ENCODE peak calls at places on chromosomes 6 and 20, in five cellular contexts. U is CD8-positive, alpha-beta memory T cell; G is aorta; E is CD4-positive, alpha-beta memory T cell; M is H9. V is an unnamed sample.

GRCh38 chr6:70673601-70674000 is 5.9 kb downstream of the SMAP1 start:
- DNase-seq in M (no peak), U (no peak), E (no peak), G (no peak), V (no peak)

GRCh38 chr20:469746-470490 is 7.6 kb upstream of the TBC1D20 start:
- DNase-seq in U (no peak), G (no peak), E (no peak), M (no peak), V (no peak)

GRCh38 chr6:139290787-139291294 is 957 bp downstream of the TXLNB start:
- DNase-seq in M (no peak), E (peak; percentile 82), U (peak; percentile 3), G (no peak), V (peak; percentile 7)

GRCh38 chr6:111033628-111034289 is 51.9 kb downstream of the RPF2 start:
- DNase-seq in M (peak; percentile 63), E (no peak), U (no peak), G (no peak), V (no peak)

GRCh38 chr20:15875446-15875845 is 697.8 kb downstream of the KIF16B start:
- DNase-seq in M (no peak), E (no peak), G (no peak), U (no peak), V (no peak)

GRCh38 chr20:36644032-36644712 is 1.8 kb downstream of the SLA2 start:
- DNase-seq in G (peak; percentile 22), U (peak; percentile 51), E (peak; percentile 63), M (no peak), V (peak; percentile 44)

GRCh38 chr6:32825966-32826365 is 9.2 kb upstream of the HLA-DOB start:
- DNase-seq in E (no peak), G (no peak), U (no peak), M (no peak), V (no peak)

GRCh38 chr20:22004946-22005345 is 299.5 kb downstream of the PAX1 start:
- DNase-seq in E (no peak), G (no peak), U (no peak), M (no peak), V (no peak)

GRCh38 chr20:7935027-7935551 is 5.2 kb downstream of the HAO1 start:
- DNase-seq in E (no peak), U (no peak), G (no peak), M (no peak), V (no peak)

GRCh38 chr6:129146836-129147366 is 264.0 kb downstream of the LAMA2 start:
- DNase-seq in G (no peak), U (no peak), E (no peak), M (no peak), V (no peak)

GRCh38 chr6:53682654-53683053 is 17.1 kb upstream of the KLHL31 start:
- DNase-seq in E (no peak), U (no peak), G (no peak), M (no peak), V (no peak)

GRCh38 chr6:30767158-30767943 is 23.0 kb upstream of the IER3 start:
- DNase-seq in U (no peak), M (no peak), G (peak; percentile 12), E (no peak), V (no peak)

GRCh38 chr6:35048031-35048613 is 93.0 kb downstream of the TCP11 start:
- DNase-seq in G (no peak), U (no peak), M (peak; percentile 52), E (no peak), V (no peak)

GRCh38 chr6:83536034-83536646 is 23.8 kb downstream of the PRSS35 start:
- DNase-seq in E (peak; percentile 16), G (no peak), U (peak; percentile 42), M (peak; percentile 60), V (no peak)

GRCh38 chr6:56349196-56349595 is 101.8 kb upstream of the COL21A1 start:
- DNase-seq in E (no peak), U (no peak), M (no peak), G (no peak), V (no peak)

GRCh38 chr6:17167327-17167979 is 65.6 kb downstream of the STMND1 start:
- DNase-seq in M (peak; percentile 87), U (no peak), G (no peak), E (no peak), V (no peak)

GRCh38 chr20:11373391-11373790 is 544.3 kb upstream of the BTBD3 start:
- DNase-seq in G (no peak), E (no peak), U (no peak), M (no peak), V (no peak)

GRCh38 chr6:126664271-126664670 is 324.4 kb downstream of the CENPW start:
- DNase-seq in M (no peak), G (no peak), U (no peak), E (no peak), V (no peak)

GRCh38 chr20:55500130-55500529 is 505.2 kb downstream of the CBLN4 start:
- DNase-seq in E (no peak), U (no peak), G (no peak), M (no peak), V (no peak)

GRCh38 chr6:36677059-36677749 is 1.3 kb upstream of the CDKN1A start:
- DNase-seq in E (no peak), G (no peak), U (no peak), M (no peak), V (no peak)

GRCh38 chr6:45586216-45587171 is 208.8 kb upstream of the SUPT3H start:
- DNase-seq in G (no peak), U (peak; percentile 44), M (no peak), E (peak; percentile 91), V (peak; percentile 49)

GRCh38 chr6:166563200-166563599 is 23.3 kb downstream of the RAMACL start:
- DNase-seq in E (no peak), U (no peak), M (no peak), G (peak; percentile 73), V (no peak)

GRCh38 chr6:39189915-39190544 is 39.2 kb downstream of the KCNK5 start:
- DNase-seq in U (no peak), M (peak; percentile 87), E (no peak), G (peak; percentile 76), V (no peak)

GRCh38 chr6:156783958-156784357 is 6.8 kb downstream of the ARID1B start:
- DNase-seq in M (no peak), G (no peak), U (no peak), E (no peak), V (no peak)

GRCh38 chr6:103893082-103893481 is 966.6 kb downstream of the HACE1 start:
- DNase-seq in E (no peak), U (no peak), G (no peak), M (no peak), V (no peak)

GRCh38 chr6:48962041-48962440 is 501.0 kb downstream of the MMUT start:
- DNase-seq in M (no peak), E (no peak), G (no peak), U (no peak), V (no peak)

GRCh38 chr6:138957484-138957883 is 30.6 kb downstream of the REPS1 start:
- DNase-seq in E (no peak), G (no peak), U (no peak), M (no peak), V (no peak)

GRCh38 chr6:22643780-22644179 is 74.4 kb downstream of the HDGFL1 start:
- DNase-seq in G (no peak), M (no peak), E (no peak), U (no peak), V (no peak)

GRCh38 chr6:107600936-107601335 is 111.0 kb downstream of the SOBP start:
- DNase-seq in E (no peak), G (no peak), M (peak; percentile 58), U (no peak), V (no peak)

GRCh38 chr20:57785720-57786119 is 75.9 kb upstream of the PMEPA1 start:
- DNase-seq in G (peak; percentile 23), U (no peak), M (peak; percentile 10), E (no peak), V (no peak)

DNA sequence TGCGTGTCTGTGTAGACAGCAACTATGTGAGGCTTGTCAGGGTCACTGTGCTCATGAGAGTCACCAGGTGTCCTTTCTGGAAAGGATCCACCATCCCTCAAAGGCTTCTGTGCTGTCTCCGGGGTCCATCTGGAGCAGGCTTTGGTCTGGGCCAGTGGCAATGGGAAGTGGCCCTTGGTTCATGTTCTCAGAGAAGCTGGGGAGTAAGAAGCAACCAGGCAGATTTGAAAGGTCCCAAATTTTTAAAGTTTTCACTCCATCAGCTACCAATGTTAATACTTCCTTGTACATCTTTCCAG is 68.2 kb downstream of the GCNT2 start:
- DNase-seq in G (no peak), U (no peak), E (no peak), M (no peak), V (no peak)
- H3K27me3 ChIP-seq in G (no peaks in the 10 kb centered on the region), U (no peaks in the 10 kb centered on the region), E (no peaks in the 10 kb centered on the region), M (no peaks in the 10 kb centered on the region), V (no peaks in the 10 kb centered on the region)

DNA sequence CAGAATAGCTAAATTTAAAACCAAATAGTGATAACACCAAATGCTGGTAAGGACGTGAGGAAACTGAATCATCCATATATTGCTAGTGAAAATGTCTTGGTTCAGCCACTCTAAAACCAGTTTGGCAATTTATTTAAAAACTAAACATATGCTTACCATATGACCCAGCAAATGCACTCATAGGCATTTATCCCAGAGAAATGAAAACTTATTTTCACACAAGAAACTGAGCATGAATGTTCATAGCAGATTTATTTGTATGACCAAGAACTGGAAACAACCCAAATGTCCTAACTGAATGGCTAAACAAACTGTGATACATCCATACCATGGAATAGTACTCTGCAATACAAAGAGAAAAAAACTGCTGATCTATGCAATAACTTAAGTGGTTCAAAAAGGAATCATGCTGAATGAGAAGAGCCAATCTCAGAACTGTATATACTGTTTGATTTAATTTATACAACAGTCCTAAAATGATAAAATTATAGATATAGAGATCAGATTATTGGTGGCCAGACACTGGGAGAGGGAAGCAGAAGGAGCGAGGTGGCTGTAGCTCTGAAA is 115.6 kb upstream of the ADGRF1 start:
- DNase-seq in E (no peak), U (no peak), M (no peak), G (no peak), V (no peak)
- H3K27me3 ChIP-seq in E (no peaks in the 10 kb centered on the region), U (no peaks in the 10 kb centered on the region), M (no peaks in the 10 kb centered on the region), G (no peaks in the 10 kb centered on the region), V (no peaks in the 10 kb centered on the region)

GRCh38 chr6:159440907-159441703 is 251.9 kb downstream of the SOD2 start:
- DNase-seq in G (no peak), M (no peak), E (no peak), U (no peak), V (no peak)

GRCh38 chr6:159445351-159445750 is 247.7 kb downstream of the SOD2 start:
- DNase-seq in U (no peak), G (no peak), E (no peak), M (no peak), V (no peak)

GRCh38 chr6:159443521-159443920 is 249.5 kb downstream of the SOD2 start:
- DNase-seq in M (no peak), U (no peak), E (no peak), G (no peak), V (no peak)

GRCh38 chr6:159441704-159441981 is 251.4 kb downstream of the SOD2 start:
- DNase-seq in U (no peak), G (no peak), M (no peak), E (no peak), V (no peak)

DNA sequence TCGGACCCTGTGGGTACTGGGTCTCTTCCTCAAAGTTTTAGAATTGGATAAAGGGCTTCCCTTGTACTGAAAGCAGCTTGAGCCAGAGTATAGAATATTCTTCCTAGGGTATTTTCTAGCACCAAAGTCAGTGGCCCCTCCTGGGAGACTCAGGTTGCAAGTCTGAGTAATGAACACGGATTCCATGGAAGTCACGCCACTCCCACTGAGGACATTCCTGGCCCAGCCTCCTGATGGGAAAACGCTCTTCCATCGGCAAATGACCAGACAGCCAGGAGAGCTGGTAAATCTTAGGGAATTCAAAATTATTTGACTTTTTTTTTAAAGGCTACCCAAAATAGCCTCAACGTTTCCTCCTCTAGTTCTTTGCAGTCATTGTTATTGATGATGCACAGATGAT is 249.0 kb downstream of the SOD2 start:
- DNase-seq in G (no peak), E (no peak), U (no peak), M (no peak), V (no peak)
- H3K27me3 ChIP-seq in G (no peaks in the 10 kb centered on the region), E (no peaks in the 10 kb centered on the region), U (no peaks in the 10 kb centered on the region), M (no peaks in the 10 kb centered on the region), V (no peaks in the 10 kb centered on the region)

GRCh38 chr6:159152014-159152413 is 17.2 kb upstream of the FNDC1 start:
- DNase-seq in U (no peak), G (no peak), E (no peak), M (no peak), V (no peak)
- H3K27me3 ChIP-seq in U (no peaks in the 10 kb centered on the region), G (no peaks in the 10 kb centered on the region), E (no peaks in the 10 kb centered on the region), M (no peaks in the 10 kb centered on the region), V (no peaks in the 10 kb centered on the region)